ENCODE peak calls at places on chromosomes 6 and 20, in nine cellular contexts. K is GM23338; N is heart right ventricle; Q is HCT116; D is H7; J is CD8-positive, alpha-beta memory T cell; M is ovary; O is GM23248; G is brain microvascular endothelial cell. B is an unnamed sample.

GRCh38 chr6:150514806-150515362 is 84.8 kb upstream of the PLEKHG1 start:
- DNase-seq in K (no peak), N (no peak), Q (no peak), D (no peak), J (no peak), M (no peak), O (no peak), G (no peak), B (no peak)

GRCh38 chr20:41524980-41525613 is 93.1 kb downstream of the CHD6 start:
- DNase-seq in K (no peak), N (peak; percentile 86), Q (no peak), D (no peak), J (no peak), M (peak; percentile 65), O (peak; percentile 75), G (peak; percentile 27), B (peak; percentile 28)

GRCh38 chr20:5945963-5946362 is 4.4 kb downstream of the TRMT6 start:
- DNase-seq in K (no peak), N (no peak), Q (no peak), D (no peak), J (no peak), M (no peak), O (peak; percentile 79), G (peak; percentile 57), B (peak; percentile 64)

GRCh38 chr20:56004611-56005388 is 519 bp downstream of the CBLN4 start:
- DNase-seq in K (no peak), N (no peak), Q (no peak), D (peak; percentile 20), J (no peak), M (peak; percentile 42), O (no peak), G (no peak), B (no peak)

GRCh38 chr6:149218915-149219314 is 98.6 kb upstream of the TAB2 start:
- DNase-seq in K (no peak), N (no peak), Q (no peak), D (no peak), J (no peak), M (no peak), O (no peak), G (no peak), B (no peak)

GRCh38 chr6:40912158-40912946 is 126.7 kb downstream of the UNC5CL start:
- DNase-seq in K (peak; percentile 69), N (peak; percentile 57), Q (no peak), D (peak; percentile 64), J (no peak), M (peak; percentile 47), O (peak; percentile 26), G (no peak), B (no peak)

GRCh38 chr6:3612341-3613041 is 139.0 kb downstream of the PXDC1 start:
- DNase-seq in K (no peak), N (no peak), Q (peak; percentile 68), D (no peak), J (no peak), M (no peak), O (peak; percentile 97), G (peak; percentile 84), B (peak; percentile 69)

GRCh38 chr6:52543729-52544324 is 33.0 kb downstream of the TRAM2 start:
- DNase-seq in K (peak; percentile 32), N (no peak), Q (no peak), D (no peak), J (no peak), M (peak; percentile 67), O (peak; percentile 65), G (peak; percentile 68), B (peak; percentile 92)

GRCh38 chr20:3890410-3890751 is 1.2 kb downstream of the PANK2 start:
- DNase-seq in K (peak; percentile 55), N (no peak), Q (no peak), D (no peak), J (no peak), M (peak; percentile 18), O (peak; percentile 67), G (no peak), B (no peak)

GRCh38 chr20:24469116-24470030 is at the start of gene SYNDIG1:
- DNase-seq in K (peak; percentile 84), N (peak; percentile 24), Q (no peak), D (peak; percentile 91), J (no peak), M (no peak), O (peak; percentile 55), G (no peak), B (peak; percentile 27)

GRCh38 chr6:52611833-52612232 is 35.0 kb upstream of the TRAM2 start:
- DNase-seq in K (no peak), N (no peak), Q (no peak), D (no peak), J (no peak), M (no peak), O (no peak), G (no peak), B (no peak)

GRCh38 chr6:159487636-159488035 is 205.4 kb downstream of the SOD2 start:
- DNase-seq in K (no peak), N (no peak), Q (no peak), D (no peak), J (no peak), M (no peak), O (no peak), G (no peak), B (no peak)

GRCh38 chr6:125300992-125301434 is 754 bp downstream of the HDDC2 start:
- DNase-seq in K (peak; percentile 7), N (no peak), Q (no peak), D (peak; percentile 26), J (no peak), M (no peak), O (peak; percentile 62), G (peak; percentile 34), B (no peak)

GRCh38 chr6:132235596-132236280 is 165.5 kb downstream of the MOXD1 start:
- DNase-seq in K (no peak), N (no peak), Q (no peak), D (no peak), J (no peak), M (no peak), O (peak; percentile 50), G (no peak), B (no peak)

DNA sequence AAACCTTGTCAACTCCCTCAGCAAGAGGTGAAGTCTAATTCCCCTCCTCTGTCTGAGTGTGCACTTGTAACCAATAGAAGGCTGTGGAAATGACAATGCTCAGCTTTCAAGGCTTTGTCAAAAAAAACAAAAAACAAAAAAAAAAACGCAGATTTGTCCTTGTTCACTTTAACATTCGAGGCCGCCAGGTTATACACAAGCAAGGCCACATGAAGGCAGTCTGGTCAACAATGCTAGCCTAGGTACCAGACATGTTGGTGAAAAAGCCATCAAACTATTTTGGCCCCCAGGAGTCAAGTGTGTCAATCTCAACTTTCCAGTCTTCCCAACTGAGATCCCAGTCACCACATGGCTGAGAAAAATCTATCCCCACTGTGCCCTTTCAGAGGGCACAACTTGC is 92.3 kb downstream of the CDK19 start:
- DNase-seq in K (no peak), N (no peak), Q (no peak), D (no peak), J (no peak), M (no peak), O (no peak), G (no peak), B (no peak)
- H3K4me3 ChIP-seq in K (no peak overlapping the region), N (no peak overlapping the region), Q (no peak overlapping the region), D (no peak overlapping the region), J (no peak overlapping the region), M (no peak overlapping the region), O (no peak overlapping the region), G (no peak overlapping the region), B (no peak overlapping the region)

GRCh38 chr6:44444853-44445252 is 57.3 kb downstream of the CDC5L start:
- DNase-seq in K (peak; percentile 27), N (no peak), Q (no peak), D (no peak), J (no peak), M (no peak), O (no peak), G (no peak), B (no peak)
- H3K36me3 ChIP-seq in K (peaks cover 25% of the 10 kb centered on the region), N (no peaks in the 10 kb centered on the region), Q (peaks cover 5% of the 10 kb centered on the region), D (peaks cover 3% of the 10 kb centered on the region), J (peaks cover 24% of the 10 kb centered on the region), M (no peaks in the 10 kb centered on the region), O (peaks cover 23% of the 10 kb centered on the region), G (peaks cover 13% of the 10 kb centered on the region), B (peaks cover 96% of the 10 kb centered on the region)

DNA sequence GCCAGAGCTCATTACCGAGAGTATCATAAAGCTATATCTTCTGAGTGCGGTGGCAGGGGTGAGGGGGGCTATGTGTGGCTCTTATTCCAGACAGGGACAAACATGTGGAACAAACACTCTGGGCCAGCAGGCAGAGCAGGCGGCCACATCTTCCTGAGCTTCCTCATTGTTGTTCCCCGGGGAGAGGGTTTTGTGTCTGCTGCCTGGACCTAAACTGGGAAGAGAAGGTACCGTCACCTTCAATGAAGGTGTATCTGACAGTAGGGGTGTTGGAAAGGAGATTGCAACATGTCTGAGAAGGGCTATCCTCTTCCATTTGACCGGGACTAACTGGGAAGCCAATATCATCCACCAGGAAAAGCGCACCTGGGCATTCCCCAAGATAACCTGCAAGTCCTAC is 1.6 kb upstream of the TFAP2D start:
- DNase-seq in K (peak; percentile 18), N (no peak), Q (no peak), D (no peak), J (no peak), M (no peak), O (no peak), G (no peak), B (no peak)
- H3K27me3 ChIP-seq in K (peaks cover 100% of the 10 kb centered on the region), N (peaks cover 89% of the 10 kb centered on the region), Q (no peaks in the 10 kb centered on the region), D (peaks cover 99% of the 10 kb centered on the region), J (no peaks in the 10 kb centered on the region), M (no peaks in the 10 kb centered on the region), O (peaks cover 28% of the 10 kb centered on the region), G (peaks cover 24% of the 10 kb centered on the region), B (peaks cover 9% of the 10 kb centered on the region)

DNA sequence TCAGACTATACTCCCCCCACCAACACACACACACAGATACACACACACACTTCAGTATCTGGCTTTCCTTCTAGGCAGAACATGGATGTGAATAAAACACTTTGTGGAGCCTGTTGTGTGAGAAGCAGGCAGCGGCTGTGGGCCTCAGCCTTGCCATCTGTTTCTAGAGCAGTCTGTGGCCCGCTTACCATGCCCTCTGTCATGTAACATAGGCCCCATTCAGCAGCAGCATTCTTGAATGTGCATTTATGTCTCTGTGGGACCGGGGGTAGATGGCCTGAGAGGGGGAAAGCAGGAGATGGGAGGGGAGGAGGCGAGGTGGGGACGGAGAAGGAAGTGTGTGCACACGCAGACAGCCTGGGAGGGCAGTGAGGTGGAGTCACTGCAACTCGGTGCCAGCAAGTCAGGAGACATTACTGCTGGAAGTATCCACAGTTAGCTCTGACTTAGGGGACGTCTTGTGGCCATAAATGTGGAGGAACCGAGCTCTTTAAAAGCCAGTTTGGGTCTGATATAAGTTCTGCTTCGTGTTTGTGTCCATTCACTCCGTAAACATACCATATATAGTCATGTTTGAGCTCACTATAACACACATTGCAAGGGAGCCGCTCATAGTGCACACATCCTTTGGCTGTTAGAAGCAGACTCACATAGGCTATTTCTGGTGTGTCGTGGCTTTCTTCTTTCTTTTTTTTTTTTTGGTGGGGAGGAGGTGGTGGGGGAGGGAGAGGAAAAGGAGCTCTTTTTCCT is 38.5 kb downstream of the RREB1 start:
- DNase-seq in K (peak; percentile 52), N (peak; percentile 44), Q (no peak), D (no peak), J (no peak), M (no peak), O (peak; percentile 79), G (peak; percentile 58), B (peak; percentile 55)
- H3K4me3 ChIP-seq in K (peak overlapping the region; percentile 48), N (no peak overlapping the region), Q (no peak overlapping the region), D (no peak overlapping the region), J (peak overlapping the region; percentile 37), M (no peak overlapping the region), O (peak overlapping the region; percentile 45), G (no peak overlapping the region), B (no peak overlapping the region)

DNA sequence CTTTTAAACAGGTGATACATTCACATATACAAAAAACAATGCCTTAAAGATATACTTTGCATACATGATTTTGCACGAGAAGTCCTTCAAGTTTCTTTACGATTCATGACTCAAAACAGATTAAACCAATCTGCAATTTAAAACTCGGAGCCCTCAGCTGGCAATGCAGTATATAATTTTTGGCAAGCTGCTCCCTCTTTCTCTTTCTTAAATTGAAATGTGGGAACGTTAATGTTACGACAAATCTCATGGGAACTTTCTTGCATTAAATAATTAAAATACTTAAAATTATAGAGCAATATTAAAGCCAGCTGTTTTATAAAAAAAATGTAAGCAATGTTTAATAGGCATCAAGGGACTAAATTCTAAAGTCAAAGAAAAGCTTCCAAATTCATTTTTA is 334.6 kb downstream of the ESR1 start:
- DNase-seq in K (no peak), N (no peak), Q (no peak), D (no peak), J (no peak), M (no peak), O (no peak), G (no peak), B (no peak)
- H3K36me3 ChIP-seq in K (no peaks in the 10 kb centered on the region), N (peaks cover 7% of the 10 kb centered on the region), Q (no peaks in the 10 kb centered on the region), D (no peaks in the 10 kb centered on the region), J (peaks cover 57% of the 10 kb centered on the region), M (no peaks in the 10 kb centered on the region), O (peaks cover 64% of the 10 kb centered on the region), G (peaks cover 35% of the 10 kb centered on the region), B (no peaks in the 10 kb centered on the region)

B was measured in MG63.